ENCODE peak calls at places on chromosomes 6 and 20, in eight cellular contexts. I is heart left ventricle, O is mammary epithelial cell, J is H1, B is GM12865, K is fibroblast of lung, G is cardiac fibroblast, H is foreskin fibroblast. D is an unnamed sample.

GRCh38 chr20:58650181-58650775 is 805 bp upstream of the STX16 start:
- DNase-seq in I (peak; percentile 50), O (no peak), J (no peak), B (peak; percentile 45), K (peak; percentile 24), G (no peak), H (no peak), D (no peak)

GRCh38 chr6:73713426-73714147 is 17.6 kb downstream of the CD109 start:
- DNase-seq in I (peak; percentile 46), O (no peak), J (no peak), B (no peak), K (no peak), G (no peak), H (no peak), D (no peak)

GRCh38 chr6:3379482-3380060 is 77.3 kb downstream of the SLC22A23 start:
- DNase-seq in I (no peak), O (no peak), J (no peak), B (no peak), K (peak; percentile 32), G (no peak), H (no peak), D (no peak)

GRCh38 chr6:53233309-53233708 is 84.7 kb upstream of the GCM1 start:
- DNase-seq in I (no peak), O (no peak), J (no peak), B (no peak), K (peak; percentile 67), G (no peak), H (no peak), D (no peak)

GRCh38 chr6:7976485-7977010 is 66.0 kb upstream of the TXNDC5 start:
- DNase-seq in I (no peak), O (no peak), J (no peak), B (no peak), K (no peak), G (no peak), H (peak; percentile 39), D (no peak)

GRCh38 chr20:11379257-11380011 is 538.3 kb upstream of the BTBD3 start:
- DNase-seq in I (peak; percentile 6), O (no peak), J (peak; percentile 80), B (peak; percentile 70), K (no peak), G (peak; percentile 13), H (peak; percentile 5), D (peak; percentile 47)

GRCh38 chr20:64219730-64220129 is 35.8 kb upstream of the PCMTD2 start:
- DNase-seq in I (no peak), O (no peak), J (no peak), B (no peak), K (no peak), G (no peak), H (no peak), D (no peak)

GRCh38 chr6:33416386-33417126 is 1.4 kb downstream of the CUTA start:
- DNase-seq in I (no peak), O (no peak), J (no peak), B (peak; percentile 80), K (no peak), G (no peak), H (peak; percentile 39), D (no peak)

GRCh38 chr20:2775139-2775538 is 25.3 kb downstream of the CPXM1 start:
- DNase-seq in I (no peak), O (no peak), J (no peak), B (no peak), K (no peak), G (no peak), H (peak; percentile 70), D (no peak)

GRCh38 chr6:39791311-39791710 is 865 bp upstream of the DAAM2 start:
- DNase-seq in I (no peak), O (no peak), J (no peak), B (no peak), K (no peak), G (peak; percentile 41), H (peak; percentile 57), D (no peak)

GRCh38 chr6:68194846-68195478 is 440.1 kb upstream of the ADGRB3 start:
- DNase-seq in I (no peak), O (no peak), J (no peak), B (no peak), K (no peak), G (no peak), H (no peak), D (no peak)

GRCh38 chr20:42281801-42282200 is 663.6 kb upstream of the CHD6 start:
- DNase-seq in I (no peak), O (no peak), J (no peak), B (no peak), K (no peak), G (no peak), H (no peak), D (no peak)

GRCh38 chr6:30071081-30071818 is 4.3 kb downstream of the PPP1R11 start:
- DNase-seq in I (peak; percentile 45), O (no peak), J (no peak), B (no peak), K (peak; percentile 40), G (peak; percentile 48), H (peak; percentile 56), D (peak; percentile 53)

GRCh38 chr6:150256618-150257272 is 112.1 kb upstream of the IYD start:
- DNase-seq in I (no peak), O (peak; percentile 100), J (no peak), B (no peak), K (peak; percentile 88), G (peak; percentile 89), H (peak; percentile 71), D (peak; percentile 67)

GRCh38 chr6:112983741-112984221 is 636.7 kb downstream of the RFPL4B start:
- DNase-seq in I (no peak), O (peak; percentile 3), J (no peak), B (no peak), K (no peak), G (peak; percentile 29), H (peak; percentile 67), D (peak; percentile 87)
- TF ChIP-seq CTCF in I (no peak), O (no peak), J (no peak), B (no peak), K (no peak), G (no peak), H (no peak), D (no peak)

DNA sequence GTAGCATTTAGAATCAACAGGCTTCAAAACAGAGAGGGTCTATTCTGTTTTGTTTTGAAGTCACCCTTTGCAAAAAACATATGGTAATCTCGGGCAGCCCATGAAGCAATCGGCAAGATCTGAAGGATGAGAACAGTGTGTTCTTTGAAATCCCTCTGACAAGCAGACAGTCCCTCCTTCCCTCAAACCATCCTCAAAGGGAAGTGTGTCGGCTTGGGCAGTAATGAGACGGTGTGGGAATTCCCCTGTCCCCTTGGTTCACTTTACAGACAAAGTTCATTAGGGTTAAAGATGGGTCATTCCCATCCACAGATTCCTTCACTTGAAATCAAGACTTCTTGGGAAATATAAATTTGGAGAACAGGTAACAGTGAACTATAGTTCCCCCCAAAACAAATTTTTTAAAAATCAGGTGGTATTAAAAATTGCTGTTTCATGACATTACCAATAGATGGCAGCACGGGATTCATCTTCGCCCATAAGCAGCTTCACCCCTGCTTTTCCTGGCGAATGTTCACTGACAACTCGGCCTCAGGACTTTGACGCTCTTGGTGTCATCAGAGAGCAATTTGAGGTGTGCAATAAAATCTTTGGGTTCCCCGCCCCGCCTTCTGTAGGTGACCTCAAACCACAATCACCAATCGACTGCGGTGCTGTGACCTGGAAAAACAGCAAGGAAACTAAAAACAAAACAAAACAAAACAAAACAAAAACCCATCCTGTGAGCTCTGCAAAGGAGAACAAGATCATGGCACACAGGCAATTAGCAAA is 159.3 kb upstream of the TNFAIP3 start:
- DNase-seq in I (peak; percentile 72), O (peak; percentile 92), J (no peak), B (peak; percentile 95), K (peak; percentile 81), G (peak; percentile 89), H (peak; percentile 85), D (peak; percentile 84)
- H3K4me3 ChIP-seq in I (no peak overlapping the region), O (no peak overlapping the region), J (no peak overlapping the region), B (peak overlapping the region; percentile 17), K (no peak overlapping the region), G (no peak overlapping the region), H (peak overlapping the region; percentile 3), D (no peak overlapping the region)

DNA sequence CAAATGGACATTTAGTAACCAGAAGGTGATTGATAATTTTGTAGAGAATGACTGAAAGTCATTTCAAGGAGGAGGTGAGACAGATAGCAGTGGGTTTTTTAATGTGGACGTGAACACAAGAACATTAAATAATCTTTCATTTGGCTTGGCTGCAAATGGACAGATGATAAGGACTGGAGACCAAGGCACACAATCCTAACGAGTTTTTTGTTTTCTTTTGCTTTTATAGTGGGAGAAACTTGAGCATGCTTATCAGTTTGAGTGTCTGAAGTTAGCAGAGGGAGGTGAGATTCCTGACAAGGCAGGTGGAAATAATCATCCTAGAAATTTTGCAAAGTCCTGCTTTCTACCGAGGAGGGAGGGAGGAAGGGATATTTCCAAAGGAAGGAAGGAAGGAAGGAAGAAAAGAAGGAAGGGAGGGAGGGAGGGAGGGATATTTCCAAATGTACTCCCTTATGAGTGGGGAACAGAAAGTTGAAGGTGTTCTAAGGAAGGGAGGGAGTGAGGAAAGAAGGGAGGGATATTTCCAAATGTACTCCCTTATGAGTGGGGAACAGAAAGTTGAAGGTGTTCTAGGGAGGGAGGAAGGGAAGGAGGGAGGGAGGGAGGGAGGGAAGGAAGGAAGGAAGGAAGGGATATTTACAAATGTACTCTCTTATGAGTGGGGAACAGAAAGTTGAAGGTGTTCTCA is 63.1 kb downstream of the RNF217 start:
- DNase-seq in I (no peak), O (no peak), J (no peak), B (no peak), K (no peak), G (no peak), H (no peak), D (no peak)
- TF ChIP-seq CTCF in I (no peak), O (no peak), J (no peak), B (no peak), K (no peak), G (no peak), H (no peak), D (no peak)

GRCh38 chr6:169981568-169981967 is 230.1 kb downstream of the ERMARD start:
- DNase-seq in I (no peak), O (no peak), J (no peak), B (no peak), K (no peak), G (no peak), H (no peak), D (no peak)

GRCh38 chr6:169983651-169984050 is 232.2 kb downstream of the ERMARD start:
- DNase-seq in I (no peak), O (no peak), J (no peak), B (no peak), K (no peak), G (no peak), H (no peak), D (no peak)

GRCh38 chr6:169981051-169981450 is 229.6 kb downstream of the ERMARD start:
- DNase-seq in I (no peak), O (no peak), J (no peak), B (no peak), K (no peak), G (no peak), H (no peak), D (no peak)

GRCh38 chr6:169982461-169983386 is 231.3 kb downstream of the ERMARD start:
- DNase-seq in I (no peak), O (no peak), J (no peak), B (no peak), K (no peak), G (no peak), H (no peak), D (no peak)

DNA sequence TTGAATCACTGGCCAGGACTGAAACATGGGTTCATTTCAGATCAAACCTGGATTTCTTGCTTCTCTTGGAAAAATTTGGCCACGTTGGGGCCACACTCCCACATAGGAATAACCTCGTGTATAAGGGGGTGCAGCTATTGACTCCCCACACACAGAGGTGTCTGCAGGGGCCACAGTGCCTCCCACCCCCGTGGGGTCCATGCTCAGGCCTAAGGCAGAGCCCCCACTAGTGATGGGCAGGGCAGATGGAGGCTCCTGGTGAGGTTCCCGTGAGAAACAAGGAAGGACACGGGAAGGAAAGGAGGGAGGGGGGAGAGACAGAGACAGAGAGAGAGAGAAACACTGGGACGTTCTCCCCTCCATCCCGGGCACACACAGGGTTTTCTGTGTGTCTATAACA is 230.5 kb downstream of the ERMARD start:
- DNase-seq in I (no peak), O (no peak), J (no peak), B (no peak), K (no peak), G (no peak), H (no peak), D (no peak)
- H3K4me3 ChIP-seq in I (no peak overlapping the region), O (no peak overlapping the region), J (no peak overlapping the region), B (no peak overlapping the region), K (no peak overlapping the region), G (no peak overlapping the region), H (no peak overlapping the region), D (no peak overlapping the region)

D was measured in fibroblast of villous mesenchyme.